ENCODE peak calls at places on chromosomes 12 and 14, in eight cellular contexts. One of them, this sample, is unnamed.

GRCh38 chr12:65665817-65666216 is 158.5 kb upstream of the HMGA2 start:
- DNase-seq in GM18507: no peak
- DNase-seq in GM13977: no peak
- DNase-seq in SK-N-MC: no peak
- DNase-seq in stimulated activated naive B cell treated with anti-CD40 and anti-IgM and Interleukin-4, amounts not matched to agents 10 μg/mL and 1 μg/mL and 100 μg/mL, for 72 hours: no peak
- DNase-seq in activated naive CD8-positive, alpha-beta T cell treated with anti-CD3 and anti-CD28 coated beads for 36 hours: no peak
- DNase-seq in A549: no peak
- DNase-seq in heart right ventricle: no peak
- DNase-seq in this sample: no peak

GRCh38 chr14:71594828-71595227 is 337.4 kb upstream of the RGS6 start:
- DNase-seq in GM18507: no peak
- DNase-seq in GM13977: no peak
- DNase-seq in SK-N-MC: no peak
- DNase-seq in stimulated activated naive B cell treated with anti-CD40 and anti-IgM and Interleukin-4, amounts not matched to agents 10 μg/mL and 1 μg/mL and 100 μg/mL, for 72 hours: no peak
- DNase-seq in activated naive CD8-positive, alpha-beta T cell treated with anti-CD3 and anti-CD28 coated beads for 36 hours: peak
- DNase-seq in A549: no peak
- DNase-seq in heart right ventricle: no peak
- DNase-seq in this sample: no peak

GRCh38 chr12:95999484-95999883 is 3.3 kb upstream of the HAL start:
- DNase-seq in GM18507: no peak
- DNase-seq in GM13977: no peak
- DNase-seq in SK-N-MC: no peak
- DNase-seq in stimulated activated naive B cell treated with anti-CD40 and anti-IgM and Interleukin-4, amounts not matched to agents 10 μg/mL and 1 μg/mL and 100 μg/mL, for 72 hours: no peak
- DNase-seq in activated naive CD8-positive, alpha-beta T cell treated with anti-CD3 and anti-CD28 coated beads for 36 hours: no peak
- DNase-seq in A549: no peak
- DNase-seq in heart right ventricle: no peak
- DNase-seq in this sample: no peak

GRCh38 chr14:33563492-33563891 is 387.4 kb downstream of the EGLN3 start:
- DNase-seq in GM18507: no peak
- DNase-seq in GM13977: no peak
- DNase-seq in SK-N-MC: no peak
- DNase-seq in stimulated activated naive B cell treated with anti-CD40 and anti-IgM and Interleukin-4, amounts not matched to agents 10 μg/mL and 1 μg/mL and 100 μg/mL, for 72 hours: no peak
- DNase-seq in activated naive CD8-positive, alpha-beta T cell treated with anti-CD3 and anti-CD28 coated beads for 36 hours: no peak
- DNase-seq in A549: no peak
- DNase-seq in heart right ventricle: no peak
- DNase-seq in this sample: no peak

GRCh38 chr14:66530526-66530925 is 22.6 kb downstream of the GPHN start:
- DNase-seq in GM18507: no peak
- DNase-seq in GM13977: no peak
- DNase-seq in SK-N-MC: no peak
- DNase-seq in stimulated activated naive B cell treated with anti-CD40 and anti-IgM and Interleukin-4, amounts not matched to agents 10 μg/mL and 1 μg/mL and 100 μg/mL, for 72 hours: peak
- DNase-seq in activated naive CD8-positive, alpha-beta T cell treated with anti-CD3 and anti-CD28 coated beads for 36 hours: no peak
- DNase-seq in A549: no peak
- DNase-seq in heart right ventricle: no peak
- DNase-seq in this sample: no peak

GRCh38 chr14:104293851-104294627 is 155.7 kb downstream of the KIF26A start:
- DNase-seq in GM18507: no peak
- DNase-seq in GM13977: no peak
- DNase-seq in SK-N-MC: no peak
- DNase-seq in stimulated activated naive B cell treated with anti-CD40 and anti-IgM and Interleukin-4, amounts not matched to agents 10 μg/mL and 1 μg/mL and 100 μg/mL, for 72 hours: no peak
- DNase-seq in activated naive CD8-positive, alpha-beta T cell treated with anti-CD3 and anti-CD28 coated beads for 36 hours: no peak
- DNase-seq in A549: peak
- DNase-seq in heart right ventricle: peak
- DNase-seq in this sample: peak

GRCh38 chr12:52691076-52691764 is 11.0 kb upstream of the KRT1 start:
- DNase-seq in GM18507: no peak
- DNase-seq in GM13977: no peak
- DNase-seq in SK-N-MC: no peak
- DNase-seq in stimulated activated naive B cell treated with anti-CD40 and anti-IgM and Interleukin-4, amounts not matched to agents 10 μg/mL and 1 μg/mL and 100 μg/mL, for 72 hours: no peak
- DNase-seq in activated naive CD8-positive, alpha-beta T cell treated with anti-CD3 and anti-CD28 coated beads for 36 hours: peak
- DNase-seq in A549: no peak
- DNase-seq in heart right ventricle: peak
- DNase-seq in this sample: peak

GRCh38 chr14:50804181-50804721 is 26.7 kb downstream of the NIN start:
- DNase-seq in GM18507: no peak
- DNase-seq in GM13977: no peak
- DNase-seq in SK-N-MC: no peak
- DNase-seq in stimulated activated naive B cell treated with anti-CD40 and anti-IgM and Interleukin-4, amounts not matched to agents 10 μg/mL and 1 μg/mL and 100 μg/mL, for 72 hours: no peak
- DNase-seq in activated naive CD8-positive, alpha-beta T cell treated with anti-CD3 and anti-CD28 coated beads for 36 hours: no peak
- DNase-seq in A549: no peak
- DNase-seq in heart right ventricle: no peak
- DNase-seq in this sample: no peak

GRCh38 chr14:29584992-29585391 is 342.7 kb downstream of the PRKD1 start:
- DNase-seq in GM18507: no peak
- DNase-seq in GM13977: no peak
- DNase-seq in SK-N-MC: no peak
- DNase-seq in stimulated activated naive B cell treated with anti-CD40 and anti-IgM and Interleukin-4, amounts not matched to agents 10 μg/mL and 1 μg/mL and 100 μg/mL, for 72 hours: no peak
- DNase-seq in activated naive CD8-positive, alpha-beta T cell treated with anti-CD3 and anti-CD28 coated beads for 36 hours: no peak
- DNase-seq in A549: no peak
- DNase-seq in heart right ventricle: peak
- DNase-seq in this sample: no peak

This sample was measured in activated effector memory CD4-positive, alpha-beta T cell treated with anti-CD3 and anti-CD28 coated beads, Interleukin-2, amount 50 U/mL, for 16 hours.